ENCODE peak calls at places on chromosomes 5 and 9, in five cellular contexts. S is mesenteric fat pad; O is stimulated activated CD4-positive, alpha-beta T cell treated with anti-CD3 and anti-CD28 coated beads, TNF-alpha, amount 100 ng/mL, for 1 hour; J is HEK293T; L is stimulated activated CD8-positive, alpha-beta memory T cell treated with anti-CD3 and anti-CD28 coated beads, Interleukin-7, amount 100 ng/mL, for 1 hour. C is an unnamed sample.

GRCh38 chr5:96963267-96963666 is 27.4 kb downstream of the LNPEP start:
- DNase-seq in J (peak; percentile 43), S (no peak), O (no peak), L (no peak), C (no peak)

GRCh38 chr5:161966544-161966943 is 101.0 kb upstream of the GABRG2 start:
- DNase-seq in J (peak; percentile 13), S (no peak), O (no peak), L (no peak), C (no peak)

GRCh38 chr5:180644825-180645608 is 4.4 kb downstream of the FLT4 start:
- DNase-seq in L (no peak), J (no peak), O (no peak), S (peak; percentile 85), C (no peak)

GRCh38 chr5:97125125-97125683 is 17.2 kb downstream of the LIX1 start:
- DNase-seq in O (no peak), S (no peak), L (no peak), J (no peak), C (no peak)

GRCh38 chr5:30764704-30765103 is 428.8 kb upstream of the CDH6 start:
- DNase-seq in L (no peak), O (no peak), J (no peak), S (no peak), C (no peak)

GRCh38 chr5:122929001-122929400 is 83.6 kb downstream of the SNX24 start:
- DNase-seq in S (no peak), L (no peak), O (no peak), J (no peak), C (no peak)

GRCh38 chr9:126724226-126724625 is 80.6 kb upstream of the ZBTB43 start:
- DNase-seq in J (no peak), O (no peak), L (no peak), S (peak; percentile 64), C (no peak)

GRCh38 chr5:111584651-111585050 is 72.3 kb upstream of the STARD4 start:
- DNase-seq in O (no peak), L (no peak), J (no peak), S (no peak), C (no peak)

GRCh38 chr5:97231025-97231636 is 48.1 kb upstream of the RIOK2 start:
- DNase-seq in O (no peak), J (peak; percentile 53), S (no peak), L (no peak), C (no peak)

GRCh38 chr5:57456056-57456455 is 26.6 kb downstream of the ACTBL2 start:
- DNase-seq in J (no peak), S (no peak), L (no peak), O (no peak), C (no peak)

GRCh38 chr9:103802068-103802467 is 292.0 kb upstream of the SMC2 start:
- DNase-seq in O (no peak), J (no peak), L (no peak), S (no peak), C (no peak)

GRCh38 chr9:121350993-121351561 is 19.0 kb downstream of the STOM start:
- DNase-seq in J (no peak), S (no peak), O (no peak), L (no peak), C (no peak)

GRCh38 chr9:94586316-94586715 is 7.3 kb downstream of the FBP2 start:
- DNase-seq in S (no peak), O (no peak), J (no peak), L (no peak), C (no peak)

GRCh38 chr9:132780230-132781007 is 97.7 kb downstream of the AK8 start:
- DNase-seq in J (no peak), S (peak; percentile 37), O (no peak), L (no peak), C (no peak)

GRCh38 chr9:123132696-123133095 is 99.2 kb downstream of the GPR21 start:
- DNase-seq in S (no peak), L (no peak), J (no peak), O (no peak), C (no peak)

GRCh38 chr5:159897786-159898393 is 18.4 kb upstream of the ADRA1B start:
- DNase-seq in O (no peak), S (no peak), J (no peak), L (no peak), C (no peak)

C was measured in T follicular helper cell.